ENCODE peak calls at places on chromosomes 1 and 21, in ten cellular contexts. H, R, W, B, Z, D, F, U, C and P are unnamed samples.

GRCh38 chr1:218209351-218209861 is 75.7 kb upstream of the RRP15 start:
- ATAC-seq in H (no peak), R (no peak), W (no peak), B (no peak), Z (no peak), D (no peak), F (no peak), U (no peak), C (no peak), P (no peak)

GRCh38 chr1:160453443-160453842 is 53.1 kb downstream of the VANGL2 start:
- ATAC-seq in H (peak), R (no peak), W (peak), B (no peak), Z (no peak), D (peak), F (no peak), U (peak), C (peak), P (peak)

GRCh38 chr1:54973205-54973921 is 7.1 kb upstream of the TMEM61 start:
- ATAC-seq in H (no peak), R (peak), W (no peak), B (no peak), Z (peak), D (no peak), F (peak), U (no peak), C (no peak), P (no peak)

GRCh38 chr1:232029297-232029696 is 402.7 kb downstream of the DISC1 start:
- ATAC-seq in H (no peak), R (peak), W (no peak), B (no peak), Z (peak), D (no peak), F (no peak), U (no peak), C (no peak), P (no peak)

GRCh38 chr1:186541003-186541402 is 80.1 kb upstream of the PDC start:
- ATAC-seq in H (no peak), R (no peak), W (no peak), B (no peak), Z (peak), D (no peak), F (no peak), U (no peak), C (no peak), P (no peak)

GRCh38 chr21:44428281-44428942 is 26.9 kb upstream of the LRRC3 start:
- ATAC-seq in H (peak), R (no peak), W (peak), B (no peak), Z (no peak), D (peak), F (peak), U (peak), C (peak), P (peak)

GRCh38 chr1:231232870-231233734 is 7.9 kb upstream of the GNPAT start:
- ATAC-seq in H (no peak), R (no peak), W (no peak), B (no peak), Z (no peak), D (no peak), F (peak), U (no peak), C (no peak), P (no peak)

GRCh38 chr1:17581389-17582123 is 42.1 kb downstream of the ARHGEF10L start:
- ATAC-seq in H (no peak), R (no peak), W (peak), B (no peak), Z (no peak), D (peak), F (peak), U (peak), C (no peak), P (no peak)

GRCh38 chr1:10962483-10962882 is 50.0 kb upstream of the TARDBP start:
- ATAC-seq in H (no peak), R (no peak), W (no peak), B (no peak), Z (no peak), D (no peak), F (peak), U (no peak), C (no peak), P (no peak)

GRCh38 chr1:186454996-186455395 is 5.9 kb downstream of the PDC start:
- ATAC-seq in H (no peak), R (no peak), W (no peak), B (no peak), Z (no peak), D (no peak), F (no peak), U (no peak), C (no peak), P (no peak)

GRCh38 chr1:203621559-203622130 is 5.0 kb upstream of the ATP2B4 start:
- ATAC-seq in H (no peak), R (no peak), W (peak), B (no peak), Z (no peak), D (peak), F (no peak), U (no peak), C (no peak), P (peak)

GRCh38 chr1:173509797-173510196 is 32.7 kb downstream of the PRDX6 start:
- ATAC-seq in H (no peak), R (no peak), W (no peak), B (no peak), Z (no peak), D (no peak), F (peak), U (no peak), C (no peak), P (no peak)

GRCh38 chr1:116986531-116987255 is 14.9 kb upstream of the CD101 start:
- ATAC-seq in H (peak), R (no peak), W (peak), B (no peak), Z (no peak), D (peak), F (no peak), U (peak), C (peak), P (peak)

GRCh38 chr1:90262286-90262685 is 267.4 kb downstream of the ZNF326 start:
- ATAC-seq in H (no peak), R (no peak), W (no peak), B (no peak), Z (no peak), D (no peak), F (no peak), U (no peak), C (no peak), P (no peak)

GRCh38 chr1:193185861-193186714 is at the start of gene B3GALT2:
- ATAC-seq in H (peak), R (peak), W (peak), B (no peak), Z (peak), D (peak), F (peak), U (peak), C (peak), P (peak)

GRCh38 chr1:52592637-52593323 is 9.4 kb upstream of the GPX7 start:
- ATAC-seq in H (no peak), R (no peak), W (no peak), B (no peak), Z (no peak), D (no peak), F (no peak), U (no peak), C (no peak), P (no peak)

GRCh38 chr1:66930823-66931174 is 6.0 kb downstream of the MIER1 start:
- ATAC-seq in H (no peak), R (no peak), W (no peak), B (no peak), Z (no peak), D (no peak), F (peak), U (no peak), C (no peak), P (no peak)

GRCh38 chr1:158149175-158149574 is 31.5 kb upstream of the CD1D start:
- ATAC-seq in H (peak), R (peak), W (no peak), B (no peak), Z (no peak), D (no peak), F (no peak), U (peak), C (peak), P (no peak)

GRCh38 chr1:52210044-52210443 is 68.2 kb downstream of the ZFYVE9 start:
- ATAC-seq in H (no peak), R (no peak), W (no peak), B (no peak), Z (no peak), D (no peak), F (no peak), U (no peak), C (no peak), P (peak)

GRCh38 chr1:119626841-119627240 is 21.2 kb downstream of the ZNF697 start:
- ATAC-seq in H (no peak), R (peak), W (no peak), B (no peak), Z (peak), D (no peak), F (no peak), U (no peak), C (no peak), P (no peak)

GRCh38 chr1:154866995-154867795 is 2.9 kb downstream of the KCNN3 start:
- ATAC-seq in H (no peak), R (no peak), W (no peak), B (no peak), Z (peak), D (no peak), F (no peak), U (no peak), C (no peak), P (peak)

GRCh38 chr1:2534775-2535387 is 4.8 kb upstream of the HES5 start:
- ATAC-seq in H (no peak), R (no peak), W (no peak), B (peak), Z (no peak), D (no peak), F (peak), U (no peak), C (no peak), P (no peak)

GRCh38 chr1:58702766-58703165 is 2.9 kb upstream of the MYSM1 start:
- ATAC-seq in H (no peak), R (no peak), W (no peak), B (no peak), Z (no peak), D (no peak), F (no peak), U (no peak), C (no peak), P (no peak)

GRCh38 chr1:59709333-59709732 is 105.4 kb upstream of the HOOK1 start:
- ATAC-seq in H (no peak), R (no peak), W (no peak), B (no peak), Z (no peak), D (no peak), F (no peak), U (no peak), C (no peak), P (no peak)

GRCh38 chr21:24436236-24436635 is 1171.0 kb downstream of the MRPL39 start:
- ATAC-seq in H (no peak), R (no peak), W (no peak), B (no peak), Z (no peak), D (no peak), F (no peak), U (no peak), C (no peak), P (no peak)

GRCh38 chr1:93598396-93598795 is 83.2 kb downstream of the BCAR3 start:
- ATAC-seq in H (no peak), R (no peak), W (no peak), B (no peak), Z (no peak), D (no peak), F (no peak), U (no peak), C (no peak), P (no peak)

GRCh38 chr1:27351541-27352107 is 9.8 kb downstream of the SYTL1 start:
- ATAC-seq in H (no peak), R (no peak), W (no peak), B (no peak), Z (no peak), D (no peak), F (peak), U (no peak), C (no peak), P (no peak)

GRCh38 chr1:19169642-19170041 is 40.4 kb downstream of the UBR4 start:
- ATAC-seq in H (no peak), R (no peak), W (no peak), B (no peak), Z (no peak), D (peak), F (no peak), U (no peak), C (no peak), P (peak)

GRCh38 chr21:45766501-45766900 is 123.0 kb downstream of the PCBP3 start:
- ATAC-seq in H (no peak), R (no peak), W (no peak), B (no peak), Z (no peak), D (no peak), F (no peak), U (no peak), C (no peak), P (no peak)

GRCh38 chr1:53325326-53326087 is 2.4 kb downstream of the LRP8 start:
- ATAC-seq in H (no peak), R (no peak), W (no peak), B (no peak), Z (no peak), D (no peak), F (no peak), U (no peak), C (no peak), P (no peak)

GRCh38 chr1:28031173-28031572 is 57.2 kb downstream of the EYA3 start:
- ATAC-seq in H (no peak), R (no peak), W (no peak), B (no peak), Z (peak), D (no peak), F (no peak), U (no peak), C (no peak), P (no peak)

GRCh38 chr1:8903410-8903809 is 24.9 kb upstream of the ENO1 start:
- ATAC-seq in H (no peak), R (no peak), W (no peak), B (no peak), Z (no peak), D (peak), F (no peak), U (no peak), C (no peak), P (peak)

GRCh38 chr1:243595527-243596206 is 254.4 kb downstream of the AKT3 start:
- ATAC-seq in H (peak), R (no peak), W (peak), B (no peak), Z (no peak), D (peak), F (no peak), U (peak), C (peak), P (peak)

GRCh38 chr1:173454966-173455524 is 22.1 kb upstream of the PRDX6 start:
- ATAC-seq in H (peak), R (no peak), W (peak), B (no peak), Z (no peak), D (peak), F (no peak), U (peak), C (peak), P (peak)

GRCh38 chr1:26696645-26697440 is 1.0 kb downstream of the ARID1A start:
- ATAC-seq in H (peak), R (no peak), W (peak), B (no peak), Z (no peak), D (peak), F (no peak), U (peak), C (peak), P (peak)

GRCh38 chr1:95067069-95067468 is 5.7 kb downstream of the ALG14 start:
- ATAC-seq in H (no peak), R (peak), W (no peak), B (no peak), Z (no peak), D (no peak), F (no peak), U (no peak), C (no peak), P (no peak)

GRCh38 chr1:18819986-18820790 is 39.3 kb downstream of the TAS1R2 start:
- ATAC-seq in H (no peak), R (peak), W (no peak), B (no peak), Z (peak), D (no peak), F (no peak), U (no peak), C (no peak), P (no peak)

GRCh38 chr1:246733706-246734105 is 9.5 kb downstream of the SCCPDH start:
- ATAC-seq in H (no peak), R (no peak), W (no peak), B (no peak), Z (no peak), D (no peak), F (no peak), U (no peak), C (no peak), P (no peak)